ENCODE peak calls at places on chromosome 4, in four cellular contexts. One of them, this sample, is unnamed.

GRCh38 chr4:37682701-37683401 is 3.3 kb downstream of the RELL1 start:
- DNase-seq in central memory CD8-positive, alpha-beta T cell: no peak
- DNase-seq in kidney tubule cell: no peak
- DNase-seq in PC-3: no peak
- DNase-seq in this sample: no peak

GRCh38 chr4:101367201-101367600 is 19.9 kb upstream of the PPP3CA start:
- DNase-seq in kidney tubule cell: peak; percentile 95
- DNase-seq in PC-3: peak; percentile 86
- DNase-seq in central memory CD8-positive, alpha-beta T cell: no peak
- DNase-seq in this sample: peak; percentile 91

GRCh38 chr4:131488772-131489171 is 1660.3 kb upstream of the PCDH10 start:
- DNase-seq in PC-3: no peak
- DNase-seq in central memory CD8-positive, alpha-beta T cell: no peak
- DNase-seq in kidney tubule cell: no peak
- DNase-seq in this sample: no peak

GRCh38 chr4:164904941-164905340 is 28.0 kb downstream of the APELA start:
- DNase-seq in PC-3: no peak
- DNase-seq in kidney tubule cell: no peak
- DNase-seq in central memory CD8-positive, alpha-beta T cell: no peak
- DNase-seq in this sample: no peak

GRCh38 chr4:71377561-71377960 is 38.7 kb downstream of the SLC4A4 start:
- DNase-seq in central memory CD8-positive, alpha-beta T cell: no peak
- DNase-seq in kidney tubule cell: peak; percentile 66
- DNase-seq in PC-3: peak; percentile 96
- DNase-seq in this sample: peak; percentile 80

GRCh38 chr4:17561195-17561909 is 15.6 kb upstream of the LAP3 start:
- DNase-seq in central memory CD8-positive, alpha-beta T cell: no peak
- DNase-seq in PC-3: peak; percentile 30
- DNase-seq in kidney tubule cell: peak; percentile 55
- DNase-seq in this sample: peak; percentile 53

GRCh38 chr4:53122280-53123116 is 243.4 kb downstream of the SCFD2 start:
- DNase-seq in PC-3: no peak
- DNase-seq in central memory CD8-positive, alpha-beta T cell: no peak
- DNase-seq in kidney tubule cell: no peak
- DNase-seq in this sample: no peak

GRCh38 chr4:17276821-17277220 is 235.1 kb downstream of the QDPR start:
- DNase-seq in central memory CD8-positive, alpha-beta T cell: no peak
- DNase-seq in PC-3: no peak
- DNase-seq in kidney tubule cell: no peak
- DNase-seq in this sample: peak; percentile 71

GRCh38 chr4:185141777-185142176 is 1.3 kb upstream of the SLC25A4 start:
- DNase-seq in kidney tubule cell: no peak
- DNase-seq in central memory CD8-positive, alpha-beta T cell: no peak
- DNase-seq in PC-3: no peak
- DNase-seq in this sample: no peak

GRCh38 chr4:186931519-186931918 is 207.9 kb upstream of the FAT1 start:
- DNase-seq in PC-3: peak; percentile 62
- DNase-seq in central memory CD8-positive, alpha-beta T cell: no peak
- DNase-seq in kidney tubule cell: no peak
- DNase-seq in this sample: no peak

GRCh38 chr4:184016742-184017668 is 111.9 kb downstream of the STOX2 start:
- DNase-seq in PC-3: no peak
- DNase-seq in kidney tubule cell: no peak
- DNase-seq in central memory CD8-positive, alpha-beta T cell: no peak
- DNase-seq in this sample: no peak

GRCh38 chr4:87843936-87844335 is 11.2 kb downstream of the MEPE start:
- DNase-seq in PC-3: peak; percentile 69
- DNase-seq in kidney tubule cell: peak; percentile 78
- DNase-seq in central memory CD8-positive, alpha-beta T cell: no peak
- DNase-seq in this sample: peak; percentile 83

GRCh38 chr4:163384926-163385325 is 41.2 kb downstream of the NPY5R start:
- DNase-seq in kidney tubule cell: no peak
- DNase-seq in central memory CD8-positive, alpha-beta T cell: no peak
- DNase-seq in PC-3: peak; percentile 50
- DNase-seq in this sample: no peak

GRCh38 chr4:7719354-7720174 is 220.1 kb downstream of the AFAP1 start:
- DNase-seq in PC-3: peak; percentile 54
- DNase-seq in central memory CD8-positive, alpha-beta T cell: peak; percentile 54
- DNase-seq in kidney tubule cell: peak; percentile 20
- DNase-seq in this sample: peak; percentile 34

GRCh38 chr4:118351851-118352827 is 664 bp downstream of the PRSS12 start:
- DNase-seq in PC-3: no peak
- DNase-seq in central memory CD8-positive, alpha-beta T cell: no peak
- DNase-seq in kidney tubule cell: peak; percentile 16
- DNase-seq in this sample: peak; percentile 47

GRCh38 chr4:173231916-173232315 is 63.3 kb downstream of the GALNT7 start:
- DNase-seq in PC-3: peak; percentile 40
- DNase-seq in central memory CD8-positive, alpha-beta T cell: no peak
- DNase-seq in kidney tubule cell: peak; percentile 50
- DNase-seq in this sample: peak; percentile 49

GRCh38 chr4:40675166-40675565 is 45.5 kb upstream of the RBM47 start:
- DNase-seq in central memory CD8-positive, alpha-beta T cell: no peak
- DNase-seq in kidney tubule cell: peak; percentile 8
- DNase-seq in PC-3: peak; percentile 37
- DNase-seq in this sample: no peak

This sample was measured in fibroblast of the aortic adventitia.